ENCODE peak calls at places on chromosome 11, in five cellular contexts. One of them, this sample, is unnamed. For H3K4me1, the result is how much of the 10 kb centered on the place peaks cover.

GRCh38 chr11:44788536-44789227 is 61.9 kb downstream of the TSPAN18 start:
- DNase-seq in H1: no peak
- DNase-seq in GM12878: no peak
- DNase-seq in HepG2: no peak
- DNase-seq in K562: no peak
- DNase-seq in this sample: no peak

GRCh38 chr11:65014146-65014960 is at the start of gene ARL2:
- DNase-seq in H1: no peak
- DNase-seq in GM12878: no peak
- DNase-seq in HepG2: peak
- DNase-seq in K562: peak
- DNase-seq in this sample: no peak

GRCh38 chr11:117913736-117914397 is 15.3 kb downstream of the TMPRSS13 start:
- DNase-seq in H1: no peak
- DNase-seq in GM12878: no peak
- DNase-seq in HepG2: no peak
- DNase-seq in K562: no peak
- DNase-seq in this sample: no peak

GRCh38 chr11:12177739-12178338 is 67.4 kb downstream of the MICAL2 start:
- DNase-seq in H1: no peak
- DNase-seq in GM12878: no peak
- DNase-seq in HepG2: no peak
- DNase-seq in K562: no peak
- DNase-seq in this sample: no peak

GRCh38 chr11:5841797-5842196 is at the start of gene OR52E6:
- DNase-seq in H1: no peak
- DNase-seq in GM12878: no peak
- DNase-seq in HepG2: no peak
- DNase-seq in K562: no peak
- DNase-seq in this sample: no peak

GRCh38 chr11:444397-445144 is 2.8 kb upstream of the ANO9 start:
- DNase-seq in H1: no peak
- DNase-seq in GM12878: no peak
- DNase-seq in HepG2: no peak
- DNase-seq in K562: peak
- DNase-seq in this sample: no peak

GRCh38 chr11:61787928-61788491 is 4.4 kb downstream of the TMEM258 start:
- DNase-seq in H1: no peak
- DNase-seq in GM12878: no peak
- DNase-seq in HepG2: peak
- DNase-seq in K562: peak
- DNase-seq in this sample: peak

GRCh38 chr11:71338806-71339177 is 86.4 kb upstream of the SHANK2 start:
- DNase-seq in H1: no peak
- DNase-seq in GM12878: no peak
- DNase-seq in HepG2: no peak
- DNase-seq in K562: no peak
- DNase-seq in this sample: no peak

GRCh38 chr11:12599408-12600143 is 74.6 kb upstream of the TEAD1 start:
- DNase-seq in H1: peak
- DNase-seq in GM12878: peak
- DNase-seq in HepG2: peak
- DNase-seq in K562: peak
- DNase-seq in this sample: peak

GRCh38 chr11:130583866-130584265 is 135.4 kb downstream of the ADAMTS15 start:
- DNase-seq in H1: no peak
- DNase-seq in GM12878: no peak
- DNase-seq in HepG2: no peak
- DNase-seq in K562: no peak
- DNase-seq in this sample: no peak

GRCh38 chr11:35049906-35050531 is 89.0 kb upstream of the CD44 start:
- DNase-seq in H1: no peak
- DNase-seq in GM12878: peak
- DNase-seq in HepG2: no peak
- DNase-seq in K562: no peak
- DNase-seq in this sample: no peak

GRCh38 chr11:134654161-134654915 is 242.3 kb upstream of the B3GAT1 start:
- DNase-seq in H1: no peak
- DNase-seq in GM12878: no peak
- DNase-seq in HepG2: no peak
- DNase-seq in K562: no peak
- DNase-seq in this sample: no peak

GRCh38 chr11:71223081-71223405 is 29.3 kb downstream of the SHANK2 start:
- DNase-seq in H1: no peak
- DNase-seq in GM12878: no peak
- DNase-seq in HepG2: no peak
- DNase-seq in K562: no peak
- DNase-seq in this sample: no peak

GRCh38 chr11:113319085-113319484 is 4.7 kb downstream of the TTC12 start:
- DNase-seq in H1: no peak
- DNase-seq in GM12878: no peak
- DNase-seq in HepG2: no peak
- DNase-seq in K562: no peak
- DNase-seq in this sample: no peak

GRCh38 chr11:103488021-103488420 is 378.8 kb downstream of the DYNC2H1 start:
- DNase-seq in H1: no peak
- DNase-seq in GM12878: no peak
- DNase-seq in HepG2: no peak
- DNase-seq in K562: no peak
- DNase-seq in this sample: no peak

GRCh38 chr11:72630104-72630852 is 43.9 kb downstream of the PDE2A start:
- DNase-seq in H1: no peak
- DNase-seq in GM12878: no peak
- DNase-seq in HepG2: no peak
- DNase-seq in K562: no peak
- DNase-seq in this sample: no peak

GRCh38 chr11:107157146-107157808 is 139.0 kb upstream of the GUCY1A2 start:
- DNase-seq in H1: peak
- DNase-seq in GM12878: no peak
- DNase-seq in HepG2: no peak
- DNase-seq in K562: no peak
- DNase-seq in this sample: no peak

GRCh38 chr11:94550513-94550912 is 6.8 kb downstream of the FUT4 start:
- DNase-seq in H1: no peak
- DNase-seq in GM12878: no peak
- DNase-seq in HepG2: no peak
- DNase-seq in K562: no peak
- DNase-seq in this sample: no peak

GRCh38 chr11:37710031-37710430 is 1112.0 kb upstream of the RAG2 start:
- DNase-seq in H1: no peak
- DNase-seq in GM12878: no peak
- DNase-seq in HepG2: no peak
- DNase-seq in K562: no peak
- DNase-seq in this sample: no peak

GRCh38 chr11:88402192-88402715 is 64.7 kb upstream of the CTSC start:
- DNase-seq in H1: no peak
- DNase-seq in GM12878: peak
- DNase-seq in HepG2: no peak
- DNase-seq in K562: no peak
- DNase-seq in this sample: no peak

GRCh38 chr11:132744771-132745170 is 787.5 kb downstream of the OPCML start:
- DNase-seq in H1: no peak
- DNase-seq in GM12878: no peak
- DNase-seq in HepG2: no peak
- DNase-seq in K562: no peak
- DNase-seq in this sample: no peak

GRCh38 chr11:3835100-3835485 is 5.7 kb downstream of the RHOG start:
- DNase-seq in H1: no peak
- DNase-seq in GM12878: no peak
- DNase-seq in HepG2: no peak
- DNase-seq in K562: peak
- DNase-seq in this sample: no peak

GRCh38 chr11:2898366-2899079 is 12.9 kb upstream of the CDKN1C start:
- DNase-seq in H1: no peak
- DNase-seq in GM12878: no peak
- DNase-seq in HepG2: peak
- DNase-seq in K562: no peak
- DNase-seq in this sample: no peak

GRCh38 chr11:8355418-8355742 is 91.7 kb upstream of the LMO1 start:
- DNase-seq in H1: no peak
- DNase-seq in GM12878: no peak
- DNase-seq in HepG2: no peak
- DNase-seq in K562: no peak
- DNase-seq in this sample: no peak

GRCh38 chr11:68998390-68998911 is 14.6 kb downstream of the MRGPRF start:
- DNase-seq in H1: no peak
- DNase-seq in GM12878: no peak
- DNase-seq in HepG2: no peak
- DNase-seq in K562: no peak
- DNase-seq in this sample: no peak

GRCh38 chr11:36253238-36253637 is 36.0 kb downstream of the COMMD9 start:
- DNase-seq in H1: no peak
- DNase-seq in GM12878: no peak
- DNase-seq in HepG2: no peak
- DNase-seq in K562: no peak
- DNase-seq in this sample: no peak

GRCh38 chr11:86161373-86162255 is 82.9 kb upstream of the EED start:
- DNase-seq in H1: no peak
- DNase-seq in GM12878: no peak
- DNase-seq in HepG2: no peak
- DNase-seq in K562: no peak
- DNase-seq in this sample: no peak

GRCh38 chr11:69700278-69701140 is 3.3 kb downstream of the FGF19 start:
- DNase-seq in H1: no peak
- DNase-seq in GM12878: no peak
- DNase-seq in HepG2: peak
- DNase-seq in K562: peak
- DNase-seq in this sample: no peak

GRCh38 chr11:74257934-74258553 is 53.4 kb downstream of the P4HA3 start:
- DNase-seq in H1: no peak
- DNase-seq in GM12878: no peak
- DNase-seq in HepG2: no peak
- DNase-seq in K562: no peak
- DNase-seq in this sample: no peak

GRCh38 chr11:134032031-134032430 is 36.8 kb upstream of the JAM3 start:
- DNase-seq in H1: no peak
- DNase-seq in GM12878: no peak
- DNase-seq in HepG2: no peak
- DNase-seq in K562: no peak
- DNase-seq in this sample: no peak

GRCh38 chr11:8674859-8675258 is 7.6 kb downstream of the TRIM66 start:
- DNase-seq in H1: no peak
- DNase-seq in GM12878: no peak
- DNase-seq in HepG2: no peak
- DNase-seq in K562: no peak
- DNase-seq in this sample: no peak

GRCh38 chr11:108697872-108698473 is 33.1 kb downstream of the DDX10 start:
- DNase-seq in H1: no peak
- DNase-seq in GM12878: peak
- DNase-seq in HepG2: peak
- DNase-seq in K562: peak
- DNase-seq in this sample: peak

GRCh38 chr11:31940396-31941037 is 129.4 kb upstream of the PAX6 start:
- DNase-seq in H1: no peak
- DNase-seq in GM12878: no peak
- DNase-seq in HepG2: no peak
- DNase-seq in K562: no peak
- DNase-seq in this sample: no peak

DNA sequence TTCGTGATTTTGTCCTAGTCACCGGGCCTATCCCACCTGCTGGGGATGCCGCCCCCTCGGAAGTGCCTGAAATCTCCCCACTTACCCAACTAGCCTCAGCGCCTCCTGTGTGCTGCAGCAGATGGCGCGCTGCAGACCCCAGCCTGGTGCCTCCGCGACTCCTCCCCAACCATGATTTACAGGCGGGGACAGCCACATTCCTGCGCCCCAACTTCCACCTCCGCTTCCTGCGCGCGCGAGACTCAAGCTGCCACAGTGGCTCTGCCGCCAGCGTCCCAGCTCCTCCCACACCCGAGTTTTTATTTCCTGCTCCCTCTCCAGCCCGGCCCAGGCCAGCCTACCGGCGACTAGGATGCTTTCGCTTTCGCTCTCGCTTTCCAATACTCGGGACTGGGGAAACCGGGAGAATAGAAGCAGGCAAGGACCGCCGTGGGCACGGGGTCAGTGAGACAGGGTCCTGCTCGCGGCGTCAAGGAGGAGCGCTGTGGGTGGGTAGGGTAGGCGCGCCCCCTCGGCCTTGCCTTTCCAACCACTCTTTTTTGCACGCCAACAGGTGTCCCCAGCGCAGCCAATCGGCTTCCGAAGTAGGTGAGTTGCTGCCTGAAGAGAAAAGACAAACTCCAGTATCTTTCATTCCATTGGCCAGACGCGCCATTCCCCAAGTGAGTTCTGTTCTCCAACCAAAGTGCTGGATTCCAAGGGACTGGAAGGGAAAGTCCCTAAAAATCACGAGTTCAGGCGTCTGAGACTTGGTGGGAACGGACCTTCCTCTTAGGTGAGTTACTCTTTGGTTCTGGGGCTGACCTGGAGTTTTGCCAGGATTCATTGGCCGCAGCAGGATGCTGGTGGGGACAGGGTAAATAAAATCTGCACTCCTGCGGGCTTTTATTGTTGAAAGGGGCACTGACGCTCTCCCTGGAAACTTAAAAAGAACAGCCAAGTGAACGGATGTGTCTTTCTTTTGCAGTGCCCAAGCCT is at the start of gene FAM111A:
- DNase-seq in H1: peak
- DNase-seq in GM12878: peak
- DNase-seq in HepG2: peak
- DNase-seq in K562: peak
- DNase-seq in this sample: peak
- TF ChIP-seq POLR2A in H1: peak
- TF ChIP-seq POLR2A in GM12878: peak
- TF ChIP-seq POLR2A in HepG2: peak
- TF ChIP-seq POLR2A in K562: peak
- TF ChIP-seq POLR2A in this sample: no peak

GRCh38 chr11:75314771-75315438 is 36.6 kb downstream of the ARRB1 start:
- DNase-seq in H1: no peak
- DNase-seq in GM12878: no peak
- DNase-seq in HepG2: no peak
- DNase-seq in K562: no peak
- DNase-seq in this sample: no peak
- H3K4me1 ChIP-seq in H1: under half
- H3K4me1 ChIP-seq in GM12878: under half
- H3K4me1 ChIP-seq in HepG2: under half
- H3K4me1 ChIP-seq in K562: under half
- H3K4me1 ChIP-seq in this sample: under half

GRCh38 chr11:10930224-10930960 is 72.5 kb upstream of the ZBED5 start:
- DNase-seq in H1: no peak
- DNase-seq in GM12878: no peak
- DNase-seq in HepG2: no peak
- DNase-seq in K562: no peak
- DNase-seq in this sample: no peak
- TF ChIP-seq ATF3 in H1: no peak
- TF ChIP-seq ATF3 in GM12878: no peak
- TF ChIP-seq ATF3 in HepG2: no peak
- TF ChIP-seq ATF3 in K562: no peak
- TF ChIP-seq ATF3 in this sample: no peak

DNA sequence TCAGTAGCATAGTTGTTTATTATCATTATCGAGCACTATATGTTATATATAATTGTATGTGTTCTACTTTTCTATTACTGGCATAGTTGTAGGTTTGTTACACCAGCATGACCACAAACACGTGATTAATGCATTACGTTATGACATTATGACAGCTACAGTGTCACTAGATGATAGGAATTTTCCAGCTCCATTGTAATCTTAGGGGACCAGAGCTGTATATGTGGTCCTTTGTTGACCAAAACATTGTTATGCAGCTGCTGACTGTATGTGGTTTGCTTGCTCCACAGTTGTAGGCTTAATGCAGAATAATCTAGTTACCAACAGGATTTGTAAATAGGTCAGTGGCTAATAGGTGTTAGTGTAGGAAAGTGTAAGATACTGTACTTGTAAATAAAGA is 66.1 kb downstream of the HSD17B12 start:
- DNase-seq in H1: no peak
- DNase-seq in GM12878: no peak
- DNase-seq in HepG2: no peak
- DNase-seq in K562: no peak
- DNase-seq in this sample: no peak
- TF ChIP-seq POLR2A in H1: no peak
- TF ChIP-seq POLR2A in GM12878: no peak
- TF ChIP-seq POLR2A in HepG2: no peak
- TF ChIP-seq POLR2A in K562: no peak
- TF ChIP-seq POLR2A in this sample: no peak

This sample was measured in HCT116.